ENCODE peak calls at places on chromosomes 3 and 15, in six cellular contexts. One of them, this sample, is unnamed.

GRCh38 chr3:30155755-30156154 is 450.6 kb upstream of the TGFBR2 start:
- DNase-seq in astrocyte of the cerebellum: no peak
- DNase-seq in mucosa of descending colon: no peak
- DNase-seq in uterus: no peak
- DNase-seq in transverse colon: no peak
- DNase-seq in astrocyte of the spinal cord: no peak
- DNase-seq in this sample: no peak

GRCh38 chr15:98684995-98685525 is 36.7 kb downstream of the IGF1R start:
- DNase-seq in astrocyte of the cerebellum: no peak
- DNase-seq in mucosa of descending colon: no peak
- DNase-seq in uterus: no peak
- DNase-seq in transverse colon: no peak
- DNase-seq in astrocyte of the spinal cord: no peak
- DNase-seq in this sample: no peak

GRCh38 chr3:14170569-14171159 is 7.7 kb downstream of the XPC start:
- DNase-seq in astrocyte of the cerebellum: no peak
- DNase-seq in mucosa of descending colon: no peak
- DNase-seq in uterus: no peak
- DNase-seq in transverse colon: no peak
- DNase-seq in astrocyte of the spinal cord: peak
- DNase-seq in this sample: no peak

GRCh38 chr3:62872318-62872717 is 2.9 kb downstream of the CADPS start:
- DNase-seq in astrocyte of the cerebellum: no peak
- DNase-seq in mucosa of descending colon: no peak
- DNase-seq in uterus: no peak
- DNase-seq in transverse colon: no peak
- DNase-seq in astrocyte of the spinal cord: no peak
- DNase-seq in this sample: no peak

GRCh38 chr3:129211772-129212171 is 28.1 kb upstream of the CNBP start:
- DNase-seq in astrocyte of the cerebellum: no peak
- DNase-seq in mucosa of descending colon: peak
- DNase-seq in uterus: peak
- DNase-seq in transverse colon: peak
- DNase-seq in astrocyte of the spinal cord: peak
- DNase-seq in this sample: no peak

GRCh38 chr3:17605032-17605431 is 137.4 kb downstream of the TBC1D5 start:
- DNase-seq in astrocyte of the cerebellum: peak
- DNase-seq in mucosa of descending colon: no peak
- DNase-seq in uterus: no peak
- DNase-seq in transverse colon: no peak
- DNase-seq in astrocyte of the spinal cord: peak
- DNase-seq in this sample: no peak

GRCh38 chr15:52783929-52784798 is 6.0 kb downstream of the ONECUT1 start:
- DNase-seq in astrocyte of the cerebellum: no peak
- DNase-seq in mucosa of descending colon: no peak
- DNase-seq in uterus: no peak
- DNase-seq in transverse colon: no peak
- DNase-seq in astrocyte of the spinal cord: no peak
- DNase-seq in this sample: peak

GRCh38 chr3:16570113-16570512 is 35.1 kb downstream of the DAZL start:
- DNase-seq in astrocyte of the cerebellum: no peak
- DNase-seq in mucosa of descending colon: no peak
- DNase-seq in uterus: no peak
- DNase-seq in transverse colon: no peak
- DNase-seq in astrocyte of the spinal cord: no peak
- DNase-seq in this sample: no peak

GRCh38 chr3:126889276-126890201 is 93.4 kb upstream of the PLXNA1 start:
- DNase-seq in astrocyte of the cerebellum: no peak
- DNase-seq in mucosa of descending colon: no peak
- DNase-seq in uterus: no peak
- DNase-seq in transverse colon: no peak
- DNase-seq in astrocyte of the spinal cord: no peak
- DNase-seq in this sample: no peak

GRCh38 chr3:184590795-184591194 is 29.2 kb downstream of the EPHB3 start:
- DNase-seq in astrocyte of the cerebellum: no peak
- DNase-seq in mucosa of descending colon: no peak
- DNase-seq in uterus: no peak
- DNase-seq in transverse colon: no peak
- DNase-seq in astrocyte of the spinal cord: no peak
- DNase-seq in this sample: no peak

GRCh38 chr3:133843634-133844033 is 38.0 kb downstream of the SRPRB start:
- DNase-seq in astrocyte of the cerebellum: peak
- DNase-seq in mucosa of descending colon: no peak
- DNase-seq in uterus: no peak
- DNase-seq in transverse colon: no peak
- DNase-seq in astrocyte of the spinal cord: peak
- DNase-seq in this sample: no peak

GRCh38 chr3:158770254-158771017 is 31.4 kb upstream of the MFSD1 start:
- DNase-seq in astrocyte of the cerebellum: no peak
- DNase-seq in mucosa of descending colon: no peak
- DNase-seq in uterus: no peak
- DNase-seq in transverse colon: no peak
- DNase-seq in astrocyte of the spinal cord: peak
- DNase-seq in this sample: no peak

GRCh38 chr3:90062018-90062417 is 954.6 kb downstream of the EPHA3 start:
- DNase-seq in astrocyte of the cerebellum: no peak
- DNase-seq in mucosa of descending colon: no peak
- DNase-seq in uterus: no peak
- DNase-seq in transverse colon: no peak
- DNase-seq in astrocyte of the spinal cord: peak
- DNase-seq in this sample: no peak

GRCh38 chr3:131402391-131403039 is 20.9 kb downstream of the NUDT16 start:
- DNase-seq in astrocyte of the cerebellum: peak
- DNase-seq in mucosa of descending colon: no peak
- DNase-seq in uterus: no peak
- DNase-seq in transverse colon: no peak
- DNase-seq in astrocyte of the spinal cord: peak
- DNase-seq in this sample: no peak

GRCh38 chr15:48682949-48683651 is 37.6 kb upstream of the FBN1 start:
- DNase-seq in astrocyte of the cerebellum: no peak
- DNase-seq in mucosa of descending colon: peak
- DNase-seq in uterus: peak
- DNase-seq in transverse colon: peak
- DNase-seq in astrocyte of the spinal cord: peak
- DNase-seq in this sample: no peak

GRCh38 chr3:72938471-72939265 is 50.8 kb downstream of the GXYLT2 start:
- DNase-seq in astrocyte of the cerebellum: peak
- DNase-seq in mucosa of descending colon: peak
- DNase-seq in uterus: peak
- DNase-seq in transverse colon: peak
- DNase-seq in astrocyte of the spinal cord: peak
- DNase-seq in this sample: no peak

GRCh38 chr3:188780188-188781147 is 391.3 kb upstream of the TPRG1 start:
- DNase-seq in astrocyte of the cerebellum: no peak
- DNase-seq in mucosa of descending colon: peak
- DNase-seq in uterus: peak
- DNase-seq in transverse colon: no peak
- DNase-seq in astrocyte of the spinal cord: no peak
- DNase-seq in this sample: no peak

GRCh38 chr15:87752250-87752951 is 504.1 kb downstream of the NTRK3 start:
- DNase-seq in astrocyte of the cerebellum: peak
- DNase-seq in mucosa of descending colon: no peak
- DNase-seq in uterus: no peak
- DNase-seq in transverse colon: no peak
- DNase-seq in astrocyte of the spinal cord: peak
- DNase-seq in this sample: no peak

GRCh38 chr3:14228611-14229470 is 50.2 kb downstream of the LSM3 start:
- DNase-seq in astrocyte of the cerebellum: no peak
- DNase-seq in mucosa of descending colon: no peak
- DNase-seq in uterus: no peak
- DNase-seq in transverse colon: no peak
- DNase-seq in astrocyte of the spinal cord: no peak
- DNase-seq in this sample: no peak

GRCh38 chr15:73800662-73801345 is 47.7 kb upstream of the INSYN1 start:
- DNase-seq in astrocyte of the cerebellum: peak
- DNase-seq in mucosa of descending colon: peak
- DNase-seq in uterus: peak
- DNase-seq in transverse colon: no peak
- DNase-seq in astrocyte of the spinal cord: peak
- DNase-seq in this sample: no peak

GRCh38 chr3:87082806-87083440 is 92.0 kb upstream of the VGLL3 start:
- DNase-seq in astrocyte of the cerebellum: peak
- DNase-seq in mucosa of descending colon: peak
- DNase-seq in uterus: peak
- DNase-seq in transverse colon: no peak
- DNase-seq in astrocyte of the spinal cord: peak
- DNase-seq in this sample: no peak

GRCh38 chr3:76310059-76310458 is 524.7 kb upstream of the ZNF717 start:
- DNase-seq in astrocyte of the cerebellum: no peak
- DNase-seq in mucosa of descending colon: no peak
- DNase-seq in uterus: no peak
- DNase-seq in transverse colon: no peak
- DNase-seq in astrocyte of the spinal cord: no peak
- DNase-seq in this sample: no peak

GRCh38 chr15:80076321-80077318 is 17.1 kb downstream of the ZFAND6 start:
- DNase-seq in astrocyte of the cerebellum: no peak
- DNase-seq in mucosa of descending colon: no peak
- DNase-seq in uterus: no peak
- DNase-seq in transverse colon: no peak
- DNase-seq in astrocyte of the spinal cord: peak
- DNase-seq in this sample: no peak

GRCh38 chr3:151811474-151811873 is 2.4 kb upstream of the AADAC start:
- DNase-seq in astrocyte of the cerebellum: no peak
- DNase-seq in mucosa of descending colon: no peak
- DNase-seq in uterus: no peak
- DNase-seq in transverse colon: no peak
- DNase-seq in astrocyte of the spinal cord: no peak
- DNase-seq in this sample: no peak

GRCh38 chr3:66898155-66898554 is 100.0 kb upstream of the KBTBD8 start:
- DNase-seq in astrocyte of the cerebellum: no peak
- DNase-seq in mucosa of descending colon: no peak
- DNase-seq in uterus: no peak
- DNase-seq in transverse colon: no peak
- DNase-seq in astrocyte of the spinal cord: no peak
- DNase-seq in this sample: no peak

GRCh38 chr15:74308643-74308945 is 58.9 kb downstream of the CYP11A1 start:
- DNase-seq in astrocyte of the cerebellum: no peak
- DNase-seq in mucosa of descending colon: no peak
- DNase-seq in uterus: no peak
- DNase-seq in transverse colon: no peak
- DNase-seq in astrocyte of the spinal cord: no peak
- DNase-seq in this sample: no peak

DNA sequence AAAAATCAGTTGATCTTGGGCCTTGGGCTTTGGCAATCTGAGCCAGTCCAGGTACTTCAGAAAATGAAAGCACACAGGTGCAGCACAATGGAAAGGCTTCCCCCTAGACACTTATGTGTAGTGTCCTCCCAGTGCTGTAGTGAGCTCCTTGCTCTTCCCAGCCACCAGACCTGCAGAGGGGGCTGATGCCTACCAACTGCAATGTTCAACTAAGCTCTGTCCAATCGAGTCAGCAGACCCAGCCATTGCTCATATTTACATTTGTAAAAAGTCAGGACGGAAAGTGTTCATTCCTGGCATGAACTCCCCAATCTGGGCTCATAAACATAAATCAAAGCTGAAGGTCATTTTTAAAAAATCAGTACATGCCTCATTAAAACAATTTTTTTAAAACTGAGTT is 73.0 kb downstream of the FOXP1 start:
- DNase-seq in astrocyte of the cerebellum: no peak
- DNase-seq in mucosa of descending colon: no peak
- DNase-seq in uterus: no peak
- DNase-seq in transverse colon: no peak
- DNase-seq in astrocyte of the spinal cord: peak
- DNase-seq in this sample: no peak
- TF ChIP-seq CTCF in astrocyte of the cerebellum: peak
- TF ChIP-seq CTCF in mucosa of descending colon: no peak
- TF ChIP-seq CTCF in uterus: no peak
- TF ChIP-seq CTCF in transverse colon: no peak
- TF ChIP-seq CTCF in astrocyte of the spinal cord: peak
- TF ChIP-seq CTCF in this sample: no peak

GRCh38 chr3:85681906-85682305 is 723.1 kb downstream of the CADM2 start:
- DNase-seq in astrocyte of the cerebellum: no peak
- DNase-seq in mucosa of descending colon: no peak
- DNase-seq in uterus: no peak
- DNase-seq in transverse colon: no peak
- DNase-seq in astrocyte of the spinal cord: no peak
- DNase-seq in this sample: no peak

GRCh38 chr3:85678713-85679112 is 719.9 kb downstream of the CADM2 start:
- DNase-seq in astrocyte of the cerebellum: no peak
- DNase-seq in mucosa of descending colon: no peak
- DNase-seq in uterus: no peak
- DNase-seq in transverse colon: no peak
- DNase-seq in astrocyte of the spinal cord: no peak
- DNase-seq in this sample: no peak
- TF ChIP-seq CTCF in astrocyte of the cerebellum: no peak
- TF ChIP-seq CTCF in mucosa of descending colon: no peak
- TF ChIP-seq CTCF in uterus: no peak
- TF ChIP-seq CTCF in transverse colon: no peak
- TF ChIP-seq CTCF in astrocyte of the spinal cord: no peak
- TF ChIP-seq CTCF in this sample: no peak

DNA sequence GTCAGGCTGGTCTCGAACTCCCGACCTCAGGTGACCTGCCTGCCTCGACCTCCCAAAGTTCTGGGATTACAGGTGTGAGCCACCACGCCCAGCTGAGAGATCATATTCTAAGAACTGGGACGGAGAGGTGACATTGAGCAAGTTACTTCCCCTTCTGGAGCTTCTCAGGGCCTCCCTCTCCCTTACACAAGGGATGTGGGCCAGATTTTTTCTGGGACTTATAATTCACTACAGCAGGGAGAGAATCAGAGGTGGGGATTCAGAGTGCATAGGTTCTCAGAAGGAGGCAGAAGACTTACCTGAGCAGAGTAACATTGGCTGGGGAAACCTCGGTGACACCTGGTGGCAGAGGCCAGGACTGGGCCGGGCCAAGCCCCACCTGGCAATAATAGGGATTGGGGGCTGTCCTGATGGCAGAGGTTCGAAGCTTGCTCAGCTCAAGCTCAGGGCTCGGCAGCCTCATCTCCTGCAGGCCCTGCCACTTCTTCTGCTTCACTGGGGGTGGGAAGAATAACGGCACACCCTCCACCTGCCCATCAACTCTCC is 6.8 kb downstream of the LTK start:
- DNase-seq in astrocyte of the cerebellum: no peak
- DNase-seq in mucosa of descending colon: no peak
- DNase-seq in uterus: no peak
- DNase-seq in transverse colon: no peak
- DNase-seq in astrocyte of the spinal cord: no peak
- DNase-seq in this sample: no peak
- TF ChIP-seq CTCF in astrocyte of the cerebellum: no peak
- TF ChIP-seq CTCF in mucosa of descending colon: no peak
- TF ChIP-seq CTCF in uterus: no peak
- TF ChIP-seq CTCF in transverse colon: peak
- TF ChIP-seq CTCF in astrocyte of the spinal cord: no peak
- TF ChIP-seq CTCF in this sample: no peak

GRCh38 chr15:26891448-26891881 is 24.6 kb downstream of the GABRA5 start:
- DNase-seq in astrocyte of the cerebellum: peak
- DNase-seq in mucosa of descending colon: peak
- DNase-seq in uterus: no peak
- DNase-seq in transverse colon: no peak
- DNase-seq in astrocyte of the spinal cord: peak
- DNase-seq in this sample: no peak
- TF ChIP-seq CTCF in astrocyte of the cerebellum: peak
- TF ChIP-seq CTCF in mucosa of descending colon: no peak
- TF ChIP-seq CTCF in uterus: no peak
- TF ChIP-seq CTCF in transverse colon: peak
- TF ChIP-seq CTCF in astrocyte of the spinal cord: peak
- TF ChIP-seq CTCF in this sample: no peak

This sample was measured in activated B cell treated with CpG ODN at 0.5 μM for 24 hours.